ENCODE peak calls at places on chromosomes 2 and 18, in five cellular contexts. U is Calu3; C is fibroblast of lung; V is stimulated activated naive CD4-positive, alpha-beta T cell; X is EL. D is an unnamed sample.

GRCh38 chr2:15591692-15592463 is at the start of gene DDX1:
- DNase-seq in X (peak), V (peak), U (peak), C (peak), D (peak)

GRCh38 chr2:169479257-169480078 is at the start of gene BBS5:
- DNase-seq in C (peak), V (peak), X (peak), U (peak), D (peak)

GRCh38 chr2:181857471-181857870 is 34.1 kb upstream of the ITPRID2 start:
- DNase-seq in U (no peak), X (peak), V (no peak), C (peak), D (no peak)

GRCh38 chr2:105775809-105776559 is 31.3 kb downstream of the NCK2 start:
- DNase-seq in V (peak), C (no peak), X (no peak), U (no peak), D (no peak)

GRCh38 chr2:9984217-9984739 is 32.8 kb downstream of the GRHL1 start:
- DNase-seq in U (no peak), C (peak), X (peak), V (peak), D (peak)

GRCh38 chr18:8800445-8800844 is 95.1 kb downstream of the MTCL1 start:
- DNase-seq in V (no peak), C (peak), X (peak), U (peak), D (peak)

GRCh38 chr2:223877771-223878410 is 40.5 kb upstream of the AP1S3 start:
- DNase-seq in X (no peak), V (no peak), U (no peak), C (no peak), D (no peak)

GRCh38 chr2:215521031-215521430 is 85.2 kb upstream of the FN1 start:
- DNase-seq in U (no peak), C (no peak), X (no peak), V (no peak), D (no peak)

GRCh38 chr2:127479866-127480743 is 46.2 kb downstream of the IWS1 start:
- DNase-seq in X (peak), C (no peak), V (no peak), U (no peak), D (no peak)

GRCh38 chr2:238091426-238092060 is 8.6 kb upstream of the ESPNL start:
- DNase-seq in V (no peak), U (no peak), X (no peak), C (no peak), D (no peak)

GRCh38 chr2:46326231-46326980 is 29.2 kb downstream of the EPAS1 start:
- DNase-seq in V (no peak), U (no peak), X (no peak), C (no peak), D (no peak)

GRCh38 chr18:10530852-10531251 is 5.0 kb downstream of the NAPG start:
- DNase-seq in C (no peak), U (no peak), X (no peak), V (no peak), D (no peak)

GRCh38 chr2:182509-183122 is 81.2 kb downstream of the SH3YL1 start:
- DNase-seq in U (no peak), X (no peak), C (no peak), V (no peak), D (no peak)

GRCh38 chr18:11050966-11051365 is 98.4 kb downstream of the PIEZO2 start:
- DNase-seq in C (no peak), U (no peak), V (no peak), X (no peak), D (no peak)

GRCh38 chr18:61831071-61831470 is 61.7 kb downstream of the RNF152 start:
- DNase-seq in V (no peak), C (peak), X (peak), U (no peak), D (peak)

GRCh38 chr2:64975232-64975791 is 13.9 kb upstream of the SLC1A4 start:
- DNase-seq in V (no peak), X (peak), U (no peak), C (peak), D (peak)

GRCh38 chr2:237214281-237214680 is 128.6 kb downstream of the COPS8 start:
- DNase-seq in C (no peak), X (no peak), U (no peak), V (no peak), D (no peak)

GRCh38 chr2:65430515-65431416 is 1.6 kb downstream of the SPRED2 start:
- DNase-seq in X (peak), U (peak), C (peak), V (peak), D (peak)

GRCh38 chr2:216083464-216084279 is 2.0 kb downstream of the TMEM169 start:
- DNase-seq in V (no peak), C (peak), U (peak), X (peak), D (no peak)

GRCh38 chr2:30417253-30417652 is 29.8 kb upstream of the LCLAT1 start:
- DNase-seq in X (no peak), U (no peak), V (no peak), C (peak), D (no peak)

GRCh38 chr18:45073556-45073955 is 392.9 kb downstream of the SETBP1 start:
- DNase-seq in C (no peak), U (no peak), X (no peak), V (no peak), D (no peak)

GRCh38 chr18:8478166-8478967 is 130.9 kb upstream of the RAB12 start:
- DNase-seq in X (peak), C (peak), V (no peak), U (peak), D (peak)